ENCODE peak calls at places on chromosomes 11 and 22, in ten cellular contexts. One of them, this sample, is unnamed.

GRCh38 chr11:117582491-117582890 is 214.5 kb downstream of the DSCAML1 start:
- DNase-seq in C1 segment of cervical spinal cord: no peak
- DNase-seq in AG04450: no peak
- DNase-seq in OCI-M1: no peak
- DNase-seq in activated CD4-positive, alpha-beta T cell treated with anti-CD3 and anti-CD28 coated beads, Interleukin-2, amount 10 ng/mL, durations not matched to agents 7 days and 5 days: no peak
- DNase-seq in stimulated activated CD8-positive, alpha-beta memory T cell treated with anti-CD3 and anti-CD28 coated beads, Interleukin-4, amount 100 ng/mL, for 4 hours: no peak
- DNase-seq in NCI-H460: no peak
- DNase-seq in Jurkat, Clone E6-1: no peak
- DNase-seq in T-helper 2 cell: no peak
- DNase-seq in EL: no peak
- DNase-seq in this sample: no peak

GRCh38 chr11:72864692-72865655 is 50.8 kb downstream of the ATG16L2 start:
- DNase-seq in C1 segment of cervical spinal cord: no peak
- DNase-seq in AG04450: no peak
- DNase-seq in OCI-M1: peak; percentile 68
- DNase-seq in activated CD4-positive, alpha-beta T cell treated with anti-CD3 and anti-CD28 coated beads, Interleukin-2, amount 10 ng/mL, durations not matched to agents 7 days and 5 days: no peak
- DNase-seq in stimulated activated CD8-positive, alpha-beta memory T cell treated with anti-CD3 and anti-CD28 coated beads, Interleukin-4, amount 100 ng/mL, for 4 hours: no peak
- DNase-seq in NCI-H460: no peak
- DNase-seq in Jurkat, Clone E6-1: no peak
- DNase-seq in T-helper 2 cell: no peak
- DNase-seq in EL: peak; percentile 70
- DNase-seq in this sample: no peak

GRCh38 chr11:27213232-27213660 is 149.8 kb downstream of the CCDC34 start:
- DNase-seq in C1 segment of cervical spinal cord: no peak
- DNase-seq in AG04450: peak; percentile 79
- DNase-seq in OCI-M1: no peak
- DNase-seq in activated CD4-positive, alpha-beta T cell treated with anti-CD3 and anti-CD28 coated beads, Interleukin-2, amount 10 ng/mL, durations not matched to agents 7 days and 5 days: no peak
- DNase-seq in stimulated activated CD8-positive, alpha-beta memory T cell treated with anti-CD3 and anti-CD28 coated beads, Interleukin-4, amount 100 ng/mL, for 4 hours: no peak
- DNase-seq in NCI-H460: no peak
- DNase-seq in Jurkat, Clone E6-1: no peak
- DNase-seq in T-helper 2 cell: no peak
- DNase-seq in EL: peak; percentile 95
- DNase-seq in this sample: no peak

GRCh38 chr22:46891382-46891951 is 129.0 kb downstream of the TBC1D22A start:
- DNase-seq in C1 segment of cervical spinal cord: no peak
- DNase-seq in AG04450: no peak
- DNase-seq in OCI-M1: no peak
- DNase-seq in activated CD4-positive, alpha-beta T cell treated with anti-CD3 and anti-CD28 coated beads, Interleukin-2, amount 10 ng/mL, durations not matched to agents 7 days and 5 days: no peak
- DNase-seq in stimulated activated CD8-positive, alpha-beta memory T cell treated with anti-CD3 and anti-CD28 coated beads, Interleukin-4, amount 100 ng/mL, for 4 hours: no peak
- DNase-seq in NCI-H460: no peak
- DNase-seq in Jurkat, Clone E6-1: no peak
- DNase-seq in T-helper 2 cell: no peak
- DNase-seq in EL: no peak
- DNase-seq in this sample: no peak

GRCh38 chr22:49323751-49324415 is 503.8 kb downstream of the BRD1 start:
- DNase-seq in C1 segment of cervical spinal cord: no peak
- DNase-seq in AG04450: no peak
- DNase-seq in OCI-M1: no peak
- DNase-seq in activated CD4-positive, alpha-beta T cell treated with anti-CD3 and anti-CD28 coated beads, Interleukin-2, amount 10 ng/mL, durations not matched to agents 7 days and 5 days: no peak
- DNase-seq in stimulated activated CD8-positive, alpha-beta memory T cell treated with anti-CD3 and anti-CD28 coated beads, Interleukin-4, amount 100 ng/mL, for 4 hours: no peak
- DNase-seq in NCI-H460: no peak
- DNase-seq in Jurkat, Clone E6-1: no peak
- DNase-seq in T-helper 2 cell: no peak
- DNase-seq in EL: no peak
- DNase-seq in this sample: no peak

GRCh38 chr11:69321877-69322350 is 28.0 kb downstream of the MYEOV start:
- DNase-seq in C1 segment of cervical spinal cord: no peak
- DNase-seq in AG04450: peak; percentile 59
- DNase-seq in OCI-M1: no peak
- DNase-seq in activated CD4-positive, alpha-beta T cell treated with anti-CD3 and anti-CD28 coated beads, Interleukin-2, amount 10 ng/mL, durations not matched to agents 7 days and 5 days: no peak
- DNase-seq in stimulated activated CD8-positive, alpha-beta memory T cell treated with anti-CD3 and anti-CD28 coated beads, Interleukin-4, amount 100 ng/mL, for 4 hours: no peak
- DNase-seq in NCI-H460: no peak
- DNase-seq in Jurkat, Clone E6-1: no peak
- DNase-seq in T-helper 2 cell: no peak
- DNase-seq in EL: peak; percentile 95
- DNase-seq in this sample: no peak

GRCh38 chr11:79227732-79228416 is 213.0 kb downstream of the TENM4 start:
- DNase-seq in C1 segment of cervical spinal cord: no peak
- DNase-seq in AG04450: no peak
- DNase-seq in OCI-M1: peak; percentile 49
- DNase-seq in activated CD4-positive, alpha-beta T cell treated with anti-CD3 and anti-CD28 coated beads, Interleukin-2, amount 10 ng/mL, durations not matched to agents 7 days and 5 days: no peak
- DNase-seq in stimulated activated CD8-positive, alpha-beta memory T cell treated with anti-CD3 and anti-CD28 coated beads, Interleukin-4, amount 100 ng/mL, for 4 hours: no peak
- DNase-seq in NCI-H460: no peak
- DNase-seq in Jurkat, Clone E6-1: no peak
- DNase-seq in T-helper 2 cell: no peak
- DNase-seq in EL: no peak
- DNase-seq in this sample: no peak

GRCh38 chr22:39308614-39309363 is 10.6 kb downstream of the RPL3 start:
- DNase-seq in C1 segment of cervical spinal cord: no peak
- DNase-seq in AG04450: peak; percentile 83
- DNase-seq in OCI-M1: peak; percentile 53
- DNase-seq in activated CD4-positive, alpha-beta T cell treated with anti-CD3 and anti-CD28 coated beads, Interleukin-2, amount 10 ng/mL, durations not matched to agents 7 days and 5 days: no peak
- DNase-seq in stimulated activated CD8-positive, alpha-beta memory T cell treated with anti-CD3 and anti-CD28 coated beads, Interleukin-4, amount 100 ng/mL, for 4 hours: no peak
- DNase-seq in NCI-H460: peak; percentile 69
- DNase-seq in Jurkat, Clone E6-1: no peak
- DNase-seq in T-helper 2 cell: no peak
- DNase-seq in EL: peak; percentile 98
- DNase-seq in this sample: no peak

GRCh38 chr22:36963302-36963701 is 49.9 kb downstream of the CSF2RB start:
- DNase-seq in C1 segment of cervical spinal cord: no peak
- DNase-seq in AG04450: no peak
- DNase-seq in OCI-M1: peak; percentile 51
- DNase-seq in activated CD4-positive, alpha-beta T cell treated with anti-CD3 and anti-CD28 coated beads, Interleukin-2, amount 10 ng/mL, durations not matched to agents 7 days and 5 days: no peak
- DNase-seq in stimulated activated CD8-positive, alpha-beta memory T cell treated with anti-CD3 and anti-CD28 coated beads, Interleukin-4, amount 100 ng/mL, for 4 hours: no peak
- DNase-seq in NCI-H460: no peak
- DNase-seq in Jurkat, Clone E6-1: no peak
- DNase-seq in T-helper 2 cell: no peak
- DNase-seq in EL: no peak
- DNase-seq in this sample: no peak

GRCh38 chr11:132284048-132284447 is 913.6 kb downstream of the NTM start:
- DNase-seq in C1 segment of cervical spinal cord: no peak
- DNase-seq in AG04450: no peak
- DNase-seq in OCI-M1: no peak
- DNase-seq in activated CD4-positive, alpha-beta T cell treated with anti-CD3 and anti-CD28 coated beads, Interleukin-2, amount 10 ng/mL, durations not matched to agents 7 days and 5 days: no peak
- DNase-seq in stimulated activated CD8-positive, alpha-beta memory T cell treated with anti-CD3 and anti-CD28 coated beads, Interleukin-4, amount 100 ng/mL, for 4 hours: no peak
- DNase-seq in NCI-H460: no peak
- DNase-seq in Jurkat, Clone E6-1: no peak
- DNase-seq in T-helper 2 cell: no peak
- DNase-seq in EL: no peak
- DNase-seq in this sample: no peak

GRCh38 chr22:43425976-43426785 is 14.4 kb downstream of the MPPED1 start:
- DNase-seq in C1 segment of cervical spinal cord: no peak
- DNase-seq in AG04450: no peak
- DNase-seq in OCI-M1: no peak
- DNase-seq in activated CD4-positive, alpha-beta T cell treated with anti-CD3 and anti-CD28 coated beads, Interleukin-2, amount 10 ng/mL, durations not matched to agents 7 days and 5 days: no peak
- DNase-seq in stimulated activated CD8-positive, alpha-beta memory T cell treated with anti-CD3 and anti-CD28 coated beads, Interleukin-4, amount 100 ng/mL, for 4 hours: no peak
- DNase-seq in NCI-H460: no peak
- DNase-seq in Jurkat, Clone E6-1: no peak
- DNase-seq in T-helper 2 cell: no peak
- DNase-seq in EL: no peak
- DNase-seq in this sample: no peak

This sample was measured in occipital lobe.